ENCODE peak calls at places on chromosomes 16 and 17, in five cellular contexts. One of them, this sample, is unnamed. For H3K9me3, the result is how much of the 10 kb centered on the place peaks cover.

GRCh38 chr17:59521465-59522126 is 43.8 kb upstream of the DHX40 start:
- DNase-seq in Panc1: peak
- DNase-seq in prostate gland: peak
- DNase-seq in CD8-positive, alpha-beta memory T cell: peak
- DNase-seq in uterus: peak
- DNase-seq in this sample: no peak

GRCh38 chr17:1946021-1946932 is 78.9 kb downstream of the RTN4RL1 start:
- DNase-seq in Panc1: no peak
- DNase-seq in prostate gland: no peak
- DNase-seq in CD8-positive, alpha-beta memory T cell: no peak
- DNase-seq in uterus: no peak
- DNase-seq in this sample: no peak

GRCh38 chr17:18184143-18185007 is 747 bp downstream of the ALKBH5 start:
- DNase-seq in Panc1: no peak
- DNase-seq in prostate gland: peak
- DNase-seq in CD8-positive, alpha-beta memory T cell: peak
- DNase-seq in uterus: peak
- DNase-seq in this sample: peak

GRCh38 chr16:86680137-86680536 is 101.8 kb downstream of the FOXL1 start:
- DNase-seq in Panc1: no peak
- DNase-seq in prostate gland: no peak
- DNase-seq in CD8-positive, alpha-beta memory T cell: no peak
- DNase-seq in uterus: no peak
- DNase-seq in this sample: no peak

GRCh38 chr17:10999484-10999883 is 161.6 kb upstream of the PIRT start:
- DNase-seq in Panc1: no peak
- DNase-seq in prostate gland: peak
- DNase-seq in CD8-positive, alpha-beta memory T cell: no peak
- DNase-seq in uterus: no peak
- DNase-seq in this sample: no peak

GRCh38 chr17:64282753-64283080 is 19.7 kb upstream of the TEX2 start:
- DNase-seq in Panc1: no peak
- DNase-seq in prostate gland: no peak
- DNase-seq in CD8-positive, alpha-beta memory T cell: no peak
- DNase-seq in uterus: no peak
- DNase-seq in this sample: no peak

GRCh38 chr16:86732621-86733297 is 154.4 kb downstream of the FOXL1 start:
- DNase-seq in Panc1: no peak
- DNase-seq in prostate gland: no peak
- DNase-seq in CD8-positive, alpha-beta memory T cell: no peak
- DNase-seq in uterus: no peak
- DNase-seq in this sample: no peak

GRCh38 chr17:1038459-1039118 is 41.7 kb downstream of the TIMM22 start:
- DNase-seq in Panc1: no peak
- DNase-seq in prostate gland: no peak
- DNase-seq in CD8-positive, alpha-beta memory T cell: no peak
- DNase-seq in uterus: no peak
- DNase-seq in this sample: no peak

GRCh38 chr17:39217734-39218369 is 7.9 kb downstream of the STAC2 start:
- DNase-seq in Panc1: no peak
- DNase-seq in prostate gland: no peak
- DNase-seq in CD8-positive, alpha-beta memory T cell: no peak
- DNase-seq in uterus: no peak
- DNase-seq in this sample: no peak

GRCh38 chr16:81973737-81974136 is 37.5 kb downstream of the SDR42E1 start:
- DNase-seq in Panc1: no peak
- DNase-seq in prostate gland: no peak
- DNase-seq in CD8-positive, alpha-beta memory T cell: no peak
- DNase-seq in uterus: no peak
- DNase-seq in this sample: no peak

GRCh38 chr17:11853321-11854151 is 143.7 kb downstream of the ZNF18 start:
- DNase-seq in Panc1: no peak
- DNase-seq in prostate gland: no peak
- DNase-seq in CD8-positive, alpha-beta memory T cell: no peak
- DNase-seq in uterus: no peak
- DNase-seq in this sample: peak

GRCh38 chr17:4635823-4636375 is 5.6 kb downstream of the ALOX15 start:
- DNase-seq in Panc1: no peak
- DNase-seq in prostate gland: no peak
- DNase-seq in CD8-positive, alpha-beta memory T cell: no peak
- DNase-seq in uterus: no peak
- DNase-seq in this sample: no peak

GRCh38 chr16:56413381-56413780 is 12.0 kb downstream of the AMFR start:
- DNase-seq in Panc1: no peak
- DNase-seq in prostate gland: no peak
- DNase-seq in CD8-positive, alpha-beta memory T cell: no peak
- DNase-seq in uterus: no peak
- DNase-seq in this sample: no peak

GRCh38 chr17:2705888-2706795 is 5.4 kb downstream of the CLUH start:
- DNase-seq in Panc1: no peak
- DNase-seq in prostate gland: no peak
- DNase-seq in CD8-positive, alpha-beta memory T cell: no peak
- DNase-seq in uterus: no peak
- DNase-seq in this sample: no peak

GRCh38 chr17:80252871-80253270 is 7.8 kb upstream of the RNF213 start:
- DNase-seq in Panc1: no peak
- DNase-seq in prostate gland: peak
- DNase-seq in CD8-positive, alpha-beta memory T cell: peak
- DNase-seq in uterus: no peak
- DNase-seq in this sample: peak

GRCh38 chr17:63947711-63948330 is 15.7 kb upstream of the CD79B start:
- DNase-seq in Panc1: no peak
- DNase-seq in prostate gland: no peak
- DNase-seq in CD8-positive, alpha-beta memory T cell: no peak
- DNase-seq in uterus: no peak
- DNase-seq in this sample: no peak

GRCh38 chr17:491086-492014 is 138.7 kb upstream of the RPH3AL start:
- DNase-seq in Panc1: no peak
- DNase-seq in prostate gland: peak
- DNase-seq in CD8-positive, alpha-beta memory T cell: peak
- DNase-seq in uterus: peak
- DNase-seq in this sample: no peak

GRCh38 chr17:47703191-47703591 is 9.2 kb downstream of the TBKBP1 start:
- DNase-seq in Panc1: no peak
- DNase-seq in prostate gland: no peak
- DNase-seq in CD8-positive, alpha-beta memory T cell: peak
- DNase-seq in uterus: no peak
- DNase-seq in this sample: no peak

GRCh38 chr16:28317040-28317880 is 24.9 kb downstream of the SBK1 start:
- DNase-seq in Panc1: no peak
- DNase-seq in prostate gland: peak
- DNase-seq in CD8-positive, alpha-beta memory T cell: peak
- DNase-seq in uterus: no peak
- DNase-seq in this sample: no peak

GRCh38 chr16:49280861-49281331 is 742 bp downstream of the CBLN1 start:
- DNase-seq in Panc1: no peak
- DNase-seq in prostate gland: no peak
- DNase-seq in CD8-positive, alpha-beta memory T cell: no peak
- DNase-seq in uterus: no peak
- DNase-seq in this sample: no peak

GRCh38 chr17:37490638-37491614 is 1.2 kb downstream of the DUSP14 start:
- DNase-seq in Panc1: no peak
- DNase-seq in prostate gland: peak
- DNase-seq in CD8-positive, alpha-beta memory T cell: no peak
- DNase-seq in uterus: peak
- DNase-seq in this sample: no peak

GRCh38 chr16:20905576-20905975 is 5.0 kb downstream of the LYRM1 start:
- DNase-seq in Panc1: no peak
- DNase-seq in prostate gland: no peak
- DNase-seq in CD8-positive, alpha-beta memory T cell: no peak
- DNase-seq in uterus: no peak
- DNase-seq in this sample: no peak

GRCh38 chr16:85924675-85925074 is 25.7 kb downstream of the IRF8 start:
- DNase-seq in Panc1: no peak
- DNase-seq in prostate gland: no peak
- DNase-seq in CD8-positive, alpha-beta memory T cell: no peak
- DNase-seq in uterus: no peak
- DNase-seq in this sample: no peak

GRCh38 chr16:58684001-58684353 is 593 bp downstream of the SLC38A7 start:
- DNase-seq in Panc1: no peak
- DNase-seq in prostate gland: no peak
- DNase-seq in CD8-positive, alpha-beta memory T cell: no peak
- DNase-seq in uterus: no peak
- DNase-seq in this sample: no peak

GRCh38 chr17:78329263-78330059 is 30.4 kb downstream of the SOCS3 start:
- DNase-seq in Panc1: no peak
- DNase-seq in prostate gland: no peak
- DNase-seq in CD8-positive, alpha-beta memory T cell: no peak
- DNase-seq in uterus: no peak
- DNase-seq in this sample: no peak

GRCh38 chr16:56298948-56299602 is 107.8 kb downstream of the GNAO1 start:
- DNase-seq in Panc1: no peak
- DNase-seq in prostate gland: no peak
- DNase-seq in CD8-positive, alpha-beta memory T cell: no peak
- DNase-seq in uterus: no peak
- DNase-seq in this sample: peak

GRCh38 chr16:67173808-67174705 is 3.7 kb downstream of the NOL3 start:
- DNase-seq in Panc1: no peak
- DNase-seq in prostate gland: peak
- DNase-seq in CD8-positive, alpha-beta memory T cell: peak
- DNase-seq in uterus: peak
- DNase-seq in this sample: peak

GRCh38 chr16:1140582-1140981 is 12.3 kb upstream of the CACNA1H start:
- DNase-seq in Panc1: no peak
- DNase-seq in prostate gland: no peak
- DNase-seq in CD8-positive, alpha-beta memory T cell: no peak
- DNase-seq in uterus: no peak
- DNase-seq in this sample: no peak
- H3K4me3 ChIP-seq in Panc1: no peak
- H3K4me3 ChIP-seq in prostate gland: no peak
- H3K4me3 ChIP-seq in CD8-positive, alpha-beta memory T cell: no peak
- H3K4me3 ChIP-seq in uterus: no peak
- H3K4me3 ChIP-seq in this sample: no peak

GRCh38 chr17:21814776-21815175 is 122.5 kb downstream of the KCNJ18 start:
- DNase-seq in Panc1: no peak
- DNase-seq in prostate gland: no peak
- DNase-seq in CD8-positive, alpha-beta memory T cell: no peak
- DNase-seq in uterus: no peak
- DNase-seq in this sample: no peak
- H3K9me3 ChIP-seq in Panc1: under half
- H3K9me3 ChIP-seq in prostate gland: under half
- H3K9me3 ChIP-seq in CD8-positive, alpha-beta memory T cell: under half
- H3K9me3 ChIP-seq in uterus: under half
- H3K9me3 ChIP-seq in this sample: under half

GRCh38 chr16:88924834-88925539 is 52.0 kb downstream of the CBFA2T3 start:
- DNase-seq in Panc1: no peak
- DNase-seq in prostate gland: no peak
- DNase-seq in CD8-positive, alpha-beta memory T cell: no peak
- DNase-seq in uterus: peak
- DNase-seq in this sample: no peak
- H3K4me3 ChIP-seq in Panc1: peak
- H3K4me3 ChIP-seq in prostate gland: no peak
- H3K4me3 ChIP-seq in CD8-positive, alpha-beta memory T cell: no peak
- H3K4me3 ChIP-seq in uterus: no peak
- H3K4me3 ChIP-seq in this sample: no peak

DNA sequence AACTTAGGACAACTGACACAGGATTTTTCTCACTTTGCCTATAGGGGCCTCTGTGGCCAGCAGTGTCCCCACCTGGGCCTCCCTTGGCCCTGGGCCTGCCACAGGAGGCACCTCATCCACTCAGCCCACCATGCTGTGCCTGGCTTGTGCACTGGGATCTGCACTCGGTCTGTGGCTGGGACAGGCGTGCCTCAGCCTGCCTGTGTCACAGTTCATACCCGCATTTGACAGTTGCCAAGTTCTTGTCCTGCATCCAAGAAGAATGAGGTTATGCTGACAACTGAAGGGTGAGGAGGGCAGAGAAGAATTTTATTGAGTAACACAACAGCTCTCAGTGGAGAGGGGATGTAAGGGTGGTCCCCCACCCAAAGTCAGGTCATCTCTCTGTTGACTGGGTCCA is 36.0 kb downstream of the ZFP90 start:
- DNase-seq in Panc1: no peak
- DNase-seq in prostate gland: no peak
- DNase-seq in CD8-positive, alpha-beta memory T cell: no peak
- DNase-seq in uterus: no peak
- DNase-seq in this sample: no peak
- H3K9me3 ChIP-seq in Panc1: under half
- H3K9me3 ChIP-seq in prostate gland: under half
- H3K9me3 ChIP-seq in CD8-positive, alpha-beta memory T cell: under half
- H3K9me3 ChIP-seq in uterus: under half
- H3K9me3 ChIP-seq in this sample: half or more